ENCODE peak calls at places on chromosomes 13 and 19, in four cellular contexts. I is effector memory CD4-positive, alpha-beta T cell; Y is SJSA1; H is AG04449. V is an unnamed sample.

GRCh38 chr19:15195987-15196682 is 4.7 kb downstream of the NOTCH3 start:
- DNase-seq in Y (no peak), H (no peak), I (no peak), V (no peak)

GRCh38 chr13:27016871-27017270 is 154.7 kb downstream of the USP12 start:
- DNase-seq in H (no peak), I (no peak), Y (no peak), V (no peak)

GRCh38 chr13:49733181-49733951 is 42.1 kb upstream of the EBPL start:
- DNase-seq in H (no peak), Y (no peak), I (no peak), V (no peak)

GRCh38 chr13:95505265-95505664 is 47.3 kb upstream of the CLDN10 start:
- DNase-seq in H (no peak), I (no peak), Y (peak; percentile 59), V (no peak)

GRCh38 chr13:24274452-24274971 is 34.9 kb upstream of the C1QTNF9 start:
- DNase-seq in H (no peak), I (peak; percentile 63), Y (no peak), V (no peak)

GRCh38 chr13:59901191-59901590 is 262.5 kb downstream of the DIAPH3 start:
- DNase-seq in H (no peak), I (no peak), Y (no peak), V (no peak)

GRCh38 chr19:48961051-48961649 is 4.0 kb upstream of the FTL start:
- DNase-seq in Y (no peak), I (no peak), H (no peak), V (no peak)

GRCh38 chr13:59823495-59823894 is 340.2 kb downstream of the DIAPH3 start:
- DNase-seq in I (no peak), Y (no peak), H (peak; percentile 38), V (peak; percentile 0)

GRCh38 chr13:40023608-40024577 is 368.4 kb downstream of the COG6 start:
- DNase-seq in I (no peak), H (no peak), Y (no peak), V (no peak)

GRCh38 chr13:40503966-40504591 is 162.4 kb downstream of the FOXO1 start:
- DNase-seq in Y (peak; percentile 86), H (peak; percentile 77), I (no peak), V (no peak)

GRCh38 chr13:33721719-33722118 is 96.2 kb upstream of the RFC3 start:
- DNase-seq in H (no peak), Y (no peak), I (no peak), V (no peak)

GRCh38 chr19:40229484-40229883 is 3.0 kb upstream of the CCNP start:
- DNase-seq in H (no peak), Y (no peak), I (no peak), V (no peak)

GRCh38 chr13:30576528-30576927 is 41.2 kb upstream of the USPL1 start:
- DNase-seq in H (no peak), I (peak; percentile 43), Y (no peak), V (no peak)

GRCh38 chr13:29702912-29703351 is 107.4 kb upstream of the SLC7A1 start:
- DNase-seq in H (peak; percentile 72), I (no peak), Y (peak; percentile 83), V (peak; percentile 82)

GRCh38 chr19:7272856-7273578 is 21.2 kb downstream of the INSR start:
- DNase-seq in Y (no peak), I (no peak), H (no peak), V (no peak)

GRCh38 chr19:46217476-46217875 is 12.1 kb upstream of the IGFL1 start:
- DNase-seq in I (no peak), H (no peak), Y (no peak), V (no peak)

GRCh38 chr19:46821512-46822359 is 28.9 kb downstream of the AP2S1 start:
- DNase-seq in I (peak; percentile 36), Y (no peak), H (no peak), V (no peak)

GRCh38 chr19:15248648-15249559 is 16.7 kb upstream of the EPHX3 start:
- DNase-seq in H (peak; percentile 75), I (no peak), Y (peak; percentile 95), V (peak; percentile 80)

GRCh38 chr19:2636897-2637683 is 65.4 kb downstream of the GNG7 start:
- DNase-seq in Y (peak; percentile 68), H (no peak), I (peak; percentile 51), V (no peak)

GRCh38 chr13:79631260-79631659 is 150.3 kb downstream of the NDFIP2 start:
- DNase-seq in Y (no peak), H (peak; percentile 23), I (no peak), V (peak; percentile 93)